ENCODE peak calls at places on chromosomes 1 and 21, in five cellular contexts. M, D, N, F and Y are unnamed samples. For H3K36me3, the result is how much of the 10 kb centered on the place peaks cover.

GRCh38 chr21:30590297-30590696 is at the start of gene KRTAP22-2:
- DNase-seq in M (no peak), D (no peak), N (no peak), F (no peak), Y (no peak)

GRCh38 chr21:32886339-32886738 is 114.8 kb upstream of the PAXBP1 start:
- DNase-seq in M (no peak), D (no peak), N (no peak), F (no peak), Y (no peak)

GRCh38 chr1:186574951-186575747 is 105.1 kb downstream of the PTGS2 start:
- DNase-seq in M (no peak), D (no peak), N (no peak), F (no peak), Y (no peak)

GRCh38 chr1:220808501-220809186 is 21.9 kb downstream of the MTARC1 start:
- DNase-seq in M (no peak), D (no peak), N (no peak), F (no peak), Y (no peak)

GRCh38 chr1:230507671-230508407 is 81.7 kb upstream of the PGBD5 start:
- DNase-seq in M (no peak), D (no peak), N (no peak), F (no peak), Y (no peak)

GRCh38 chr1:235876292-235876914 is 9.7 kb upstream of the LYST start:
- DNase-seq in M (no peak), D (no peak), N (no peak), F (no peak), Y (no peak)

GRCh38 chr1:21931171-21932093 is 5.7 kb downstream of the HSPG2 start:
- DNase-seq in M (peak), D (no peak), N (no peak), F (no peak), Y (no peak)

GRCh38 chr1:159015440-159015909 is 5.8 kb downstream of the IFI16 start:
- DNase-seq in M (no peak), D (peak), N (no peak), F (no peak), Y (peak)

GRCh38 chr1:61266738-61267137 is 184.4 kb downstream of the NFIA start:
- DNase-seq in M (no peak), D (no peak), N (no peak), F (no peak), Y (no peak)

GRCh38 chr1:20233394-20233793 is 47.1 kb upstream of the PLA2G2C start:
- DNase-seq in M (no peak), D (no peak), N (no peak), F (no peak), Y (no peak)

GRCh38 chr1:181107711-181108110 is 19.2 kb downstream of the IER5 start:
- DNase-seq in M (no peak), D (no peak), N (no peak), F (no peak), Y (no peak)

GRCh38 chr1:182101415-182102041 is 40.0 kb upstream of the ZNF648 start:
- DNase-seq in M (no peak), D (no peak), N (no peak), F (no peak), Y (no peak)

GRCh38 chr1:174274452-174274851 is 115.1 kb downstream of the RABGAP1L start:
- DNase-seq in M (no peak), D (no peak), N (no peak), F (no peak), Y (no peak)

GRCh38 chr1:166087734-166088571 is 78.8 kb downstream of the FAM78B start:
- DNase-seq in M (no peak), D (no peak), N (no peak), F (no peak), Y (no peak)

GRCh38 chr1:154496381-154496780 is 5.6 kb upstream of the TDRD10 start:
- DNase-seq in M (no peak), D (no peak), N (no peak), F (no peak), Y (no peak)

GRCh38 chr1:20868263-20868662 is 81.2 kb upstream of the HP1BP3 start:
- DNase-seq in M (no peak), D (no peak), N (no peak), F (no peak), Y (no peak)

GRCh38 chr21:38492002-38492401 is 6.3 kb downstream of the ERG start:
- DNase-seq in M (no peak), D (no peak), N (no peak), F (no peak), Y (no peak)

GRCh38 chr1:156420209-156421061 is 51.4 kb downstream of the RHBG start:
- DNase-seq in M (no peak), D (peak), N (no peak), F (no peak), Y (no peak)

GRCh38 chr1:203368624-203369451 is 17.9 kb upstream of the FMOD start:
- DNase-seq in M (no peak), D (no peak), N (no peak), F (no peak), Y (peak)

GRCh38 chr1:159177273-159177907 is 6.0 kb downstream of the CADM3 start:
- DNase-seq in M (no peak), D (no peak), N (no peak), F (no peak), Y (no peak)

GRCh38 chr1:152497273-152497672 is 13.3 kb upstream of the LCE5A start:
- DNase-seq in M (no peak), D (no peak), N (no peak), F (no peak), Y (no peak)

GRCh38 chr1:181061891-181062777 is 26.4 kb upstream of the IER5 start:
- DNase-seq in M (peak), D (peak), N (no peak), F (no peak), Y (peak)

GRCh38 chr21:33428669-33429068 is 25.5 kb downstream of the IFNGR2 start:
- DNase-seq in M (peak), D (no peak), N (peak), F (no peak), Y (no peak)

GRCh38 chr1:227741166-227741870 is 6.1 kb downstream of the SNAP47 start:
- DNase-seq in M (no peak), D (no peak), N (peak), F (no peak), Y (no peak)

GRCh38 chr1:34924759-34925555 is 4.5 kb downstream of the DLGAP3 start:
- DNase-seq in M (no peak), D (peak), N (peak), F (no peak), Y (no peak)

GRCh38 chr21:15617968-15618367 is 111.8 kb upstream of the USP25 start:
- DNase-seq in M (no peak), D (no peak), N (no peak), F (no peak), Y (no peak)

GRCh38 chr1:224720216-224720615 is 104.1 kb downstream of the CNIH3 start:
- DNase-seq in M (no peak), D (no peak), N (no peak), F (no peak), Y (no peak)

GRCh38 chr1:215517441-215517891 is 49.6 kb upstream of the KCTD3 start:
- DNase-seq in M (no peak), D (no peak), N (no peak), F (no peak), Y (no peak)

GRCh38 chr1:153312569-153313186 is at the start of gene PGLYRP3:
- DNase-seq in M (no peak), D (no peak), N (no peak), F (no peak), Y (no peak)

GRCh38 chr1:54347955-54348699 is 58.1 kb downstream of the SSBP3 start:
- DNase-seq in M (no peak), D (no peak), N (no peak), F (no peak), Y (no peak)

GRCh38 chr1:53617382-53618217 is 121.4 kb downstream of the GLIS1 start:
- DNase-seq in M (no peak), D (peak), N (peak), F (no peak), Y (peak)

GRCh38 chr1:24203404-24203803 is 16.3 kb upstream of the IFNLR1 start:
- DNase-seq in M (no peak), D (no peak), N (peak), F (no peak), Y (no peak)

GRCh38 chr1:232533328-232533727 is 96.6 kb downstream of the SIPA1L2 start:
- DNase-seq in M (no peak), D (no peak), N (no peak), F (no peak), Y (no peak)

GRCh38 chr1:34398916-34399275 is 222.2 kb downstream of the C1orf94 start:
- DNase-seq in M (no peak), D (no peak), N (no peak), F (no peak), Y (no peak)

GRCh38 chr1:107122241-107122640 is 18.6 kb upstream of the NTNG1 start:
- DNase-seq in M (no peak), D (no peak), N (no peak), F (no peak), Y (no peak)

GRCh38 chr21:34886554-34887385 is 162.3 kb downstream of the RUNX1 start:
- DNase-seq in M (peak), D (peak), N (no peak), F (no peak), Y (no peak)

GRCh38 chr1:243288062-243288461 is 32.2 kb downstream of the SDCCAG8 start:
- DNase-seq in M (no peak), D (no peak), N (no peak), F (no peak), Y (no peak)
- H3K36me3 ChIP-seq in M (under half), D (under half), N (under half), F (under half), Y (under half)

GRCh38 chr1:150161747-150162581 is 12.2 kb downstream of the PLEKHO1 start:
- DNase-seq in M (no peak), D (no peak), N (no peak), F (no peak), Y (no peak)
- TF ChIP-seq CTCF in M (no peak), D (peak), N (no peak), F (no peak), Y (no peak)

GRCh38 chr1:31694069-31694909 is 9.5 kb downstream of the COL16A1 start:
- DNase-seq in M (no peak), D (no peak), N (no peak), F (no peak), Y (no peak)
- H3K36me3 ChIP-seq in M (under half), D (under half), N (under half), F (under half), Y (half or more)

DNA sequence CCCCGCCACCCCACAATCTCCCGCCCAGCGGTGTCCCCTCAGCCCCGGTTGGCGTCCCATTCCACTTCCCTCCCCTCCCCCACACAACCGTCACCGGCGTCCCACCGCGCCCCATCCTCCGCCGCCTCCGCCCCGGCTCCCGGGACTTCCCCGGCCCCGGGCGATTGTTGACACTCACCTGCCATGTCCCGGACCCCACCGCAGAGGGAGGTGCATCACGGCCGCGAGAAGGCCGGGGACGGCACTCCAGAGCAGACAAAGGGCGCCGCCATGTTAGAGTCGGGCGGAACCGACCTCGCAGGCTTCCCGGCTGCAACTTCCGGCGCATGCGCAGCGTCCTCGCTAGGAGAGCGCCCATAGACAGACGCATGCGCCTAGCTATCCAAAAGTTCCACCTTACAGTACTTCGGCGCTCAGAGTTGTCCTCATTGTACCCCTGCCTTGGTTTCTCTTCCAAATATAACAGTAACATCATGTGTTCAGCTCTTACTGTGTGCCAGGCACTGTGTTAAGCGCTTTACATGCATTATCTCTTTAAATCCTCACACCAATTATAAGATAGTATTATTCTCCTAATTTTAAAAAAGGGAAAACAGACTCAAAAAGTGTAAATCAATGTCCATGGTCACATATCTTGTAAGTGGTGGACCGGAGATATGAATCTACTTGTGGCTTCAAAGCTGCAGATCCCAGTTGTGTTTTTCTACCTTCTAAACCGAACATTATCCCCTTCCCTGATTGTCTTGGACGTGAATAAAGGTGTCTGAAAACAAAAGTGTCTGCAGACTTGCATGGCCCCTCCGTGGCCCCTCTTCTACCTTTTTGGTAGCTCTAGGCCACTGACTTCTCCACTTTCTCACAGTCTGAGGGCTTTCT is at the start of gene ZBTB17:
- DNase-seq in M (peak), D (peak), N (peak), F (peak), Y (peak)
- TF ChIP-seq CTCF in M (no peak), D (no peak), N (no peak), F (no peak), Y (no peak)